ENCODE peak calls at places on chromosome X, in five cellular contexts. V, G, P, H and X are unnamed samples.

GRCh38 chrX:48972214-48973164 is 845 bp upstream of the KCND1 start:
- DNase-seq in V (no peak), G (peak), P (no peak), H (peak), X (no peak)

GRCh38 chrX:8987672-8988250 is 46.2 kb downstream of the FAM9B start:
- DNase-seq in V (no peak), G (no peak), P (no peak), H (no peak), X (peak)

GRCh38 chrX:103376979-103377324 is 614 bp downstream of the BEX3 start:
- DNase-seq in V (no peak), G (no peak), P (no peak), H (peak), X (no peak)

GRCh38 chrX:74422576-74423288 is 1.4 kb downstream of the SLC16A2 start:
- DNase-seq in V (peak), G (no peak), P (no peak), H (peak), X (no peak)

GRCh38 chrX:120365320-120365719 is 3.4 kb downstream of the ATP1B4 start:
- DNase-seq in V (no peak), G (peak), P (no peak), H (peak), X (peak)

GRCh38 chrX:38277136-38277535 is 50.2 kb downstream of the RPGR start:
- DNase-seq in V (no peak), G (no peak), P (no peak), H (no peak), X (no peak)

GRCh38 chrX:45428816-45429215 is 228.1 kb upstream of the DIPK2B start:
- DNase-seq in V (no peak), G (no peak), P (no peak), H (no peak), X (no peak)

GRCh38 chrX:12210921-12211320 is 72.6 kb downstream of the FRMPD4 start:
- DNase-seq in V (no peak), G (no peak), P (no peak), H (no peak), X (no peak)

GRCh38 chrX:20063716-20064351 is 52.9 kb downstream of the MAP7D2 start:
- DNase-seq in V (no peak), G (no peak), P (no peak), H (no peak), X (no peak)

GRCh38 chrX:78124304-78124703 is 15.1 kb downstream of the TAF9B start:
- DNase-seq in V (no peak), G (no peak), P (no peak), H (no peak), X (no peak)

GRCh38 chrX:52422884-52423283 is 54.1 kb downstream of the XAGE2 start:
- DNase-seq in V (no peak), G (no peak), P (no peak), H (no peak), X (no peak)

GRCh38 chrX:76202471-76202870 is 29.6 kb downstream of the PBDC1 start:
- DNase-seq in V (no peak), G (no peak), P (no peak), H (no peak), X (no peak)

GRCh38 chrX:95318882-95319281 is 1365.8 kb upstream of the DIAPH2 start:
- DNase-seq in V (no peak), G (no peak), P (no peak), H (no peak), X (no peak)

GRCh38 chrX:43423876-43424275 is 232.2 kb upstream of the MAOA start:
- DNase-seq in V (no peak), G (no peak), P (no peak), H (no peak), X (no peak)

GRCh38 chrX:23478056-23478455 is 143.4 kb downstream of the PTCHD1 start:
- DNase-seq in V (no peak), G (no peak), P (no peak), H (no peak), X (no peak)

GRCh38 chrX:40908857-40909475 is 173.6 kb upstream of the MED14 start:
- DNase-seq in V (no peak), G (no peak), P (no peak), H (no peak), X (no peak)

GRCh38 chrX:82092307-82092706 is 890.4 kb downstream of the SH3BGRL start:
- DNase-seq in V (no peak), G (no peak), P (no peak), H (no peak), X (no peak)

GRCh38 chrX:69555396-69556023 is 51.4 kb downstream of the NALF2 start:
- DNase-seq in V (no peak), G (no peak), P (no peak), H (no peak), X (no peak)

GRCh38 chrX:30310429-30311206 is 1.4 kb upstream of the NR0B1 start:
- DNase-seq in V (no peak), G (no peak), P (no peak), H (no peak), X (no peak)

GRCh38 chrX:39507617-39508299 is 590.0 kb downstream of the BCOR start:
- DNase-seq in V (no peak), G (no peak), P (no peak), H (no peak), X (no peak)

GRCh38 chrX:74902806-74903205 is 22.4 kb downstream of the NEXMIF start:
- DNase-seq in V (no peak), G (no peak), P (no peak), H (no peak), X (no peak)

GRCh38 chrX:56812515-56813105 is 83.6 kb downstream of the NBDY start:
- DNase-seq in V (no peak), G (no peak), P (no peak), H (no peak), X (no peak)

GRCh38 chrX:14362731-14363130 is 166.6 kb upstream of the GLRA2 start:
- DNase-seq in V (no peak), G (no peak), P (no peak), H (no peak), X (no peak)